ENCODE peak calls at places on chromosomes 1 and 21, in six cellular contexts. Q is HepG2, E is WTC11, I is K562, C is H1, V is GM12878. H is an unnamed sample.

GRCh38 chr1:43590389-43590788 is 59.6 kb upstream of the KDM4A start:
- DNase-seq in Q (peak), E (peak), I (peak), C (no peak), V (no peak), H (peak)

GRCh38 chr1:168392958-168393357 is 112.3 kb downstream of the TBX19 start:
- DNase-seq in Q (no peak), E (no peak), I (peak), C (no peak), V (no peak), H (no peak)

GRCh38 chr1:212397171-212397570 is 17.5 kb downstream of the PACC1 start:
- DNase-seq in Q (no peak), E (no peak), I (no peak), C (no peak), V (no peak), H (no peak)

GRCh38 chr1:232183266-232183800 is 446.6 kb downstream of the SIPA1L2 start:
- DNase-seq in Q (no peak), E (no peak), I (no peak), C (no peak), V (no peak), H (no peak)

GRCh38 chr1:223726380-223727001 is 14.2 kb downstream of the CAPN2 start:
- DNase-seq in Q (no peak), E (peak), I (peak), C (peak), V (peak), H (peak)

GRCh38 chr21:45261093-45261492 is 26.6 kb downstream of the POFUT2 start:
- DNase-seq in Q (no peak), E (no peak), I (no peak), C (peak), V (no peak), H (no peak)

GRCh38 chr21:15063081-15063820 is 1.5 kb downstream of the NRIP1 start:
- DNase-seq in Q (peak), E (no peak), I (peak), C (no peak), V (no peak), H (no peak)

GRCh38 chr1:31396633-31397351 is 16.2 kb upstream of the SERINC2 start:
- DNase-seq in Q (no peak), E (peak), I (peak), C (no peak), V (no peak), H (peak)

GRCh38 chr1:39574646-39575045 is 1.9 kb downstream of the PABPC4 start:
- DNase-seq in Q (peak), E (no peak), I (peak), C (no peak), V (no peak), H (no peak)

GRCh38 chr1:51237313-51237700 is 1.2 kb downstream of the RNF11 start:
- DNase-seq in Q (no peak), E (no peak), I (no peak), C (no peak), V (no peak), H (no peak)

GRCh38 chr1:96362623-96363022 is 359.0 kb upstream of the PTBP2 start:
- DNase-seq in Q (peak), E (no peak), I (no peak), C (no peak), V (no peak), H (no peak)

GRCh38 chr21:36722370-36723368 is 23.8 kb downstream of the SIM2 start:
- DNase-seq in Q (no peak), E (no peak), I (no peak), C (no peak), V (no peak), H (no peak)

GRCh38 chr1:230086152-230086551 is 19.1 kb downstream of the GALNT2 start:
- DNase-seq in Q (no peak), E (no peak), I (peak), C (no peak), V (no peak), H (no peak)

GRCh38 chr1:35136780-35137179 is 56.2 kb downstream of the SFPQ start:
- DNase-seq in Q (no peak), E (no peak), I (peak), C (no peak), V (no peak), H (no peak)

GRCh38 chr1:153922076-153922837 is 515 bp downstream of the GATAD2B start:
- DNase-seq in Q (peak), E (peak), I (peak), C (peak), V (no peak), H (peak)

GRCh38 chr1:8693092-8693491 is 124.3 kb downstream of the RERE start:
- DNase-seq in Q (no peak), E (no peak), I (no peak), C (no peak), V (no peak), H (no peak)

GRCh38 chr1:215665212-215665611 is 98.1 kb downstream of the KCTD3 start:
- DNase-seq in Q (no peak), E (no peak), I (peak), C (no peak), V (no peak), H (no peak)

GRCh38 chr1:149843302-149844041 is 55.9 kb upstream of the BOLA1 start:
- DNase-seq in Q (peak), E (no peak), I (peak), C (no peak), V (no peak), H (peak)

GRCh38 chr21:34204481-34205439 is 131.4 kb downstream of the MRPS6 start:
- DNase-seq in Q (no peak), E (no peak), I (no peak), C (no peak), V (no peak), H (no peak)

DNA sequence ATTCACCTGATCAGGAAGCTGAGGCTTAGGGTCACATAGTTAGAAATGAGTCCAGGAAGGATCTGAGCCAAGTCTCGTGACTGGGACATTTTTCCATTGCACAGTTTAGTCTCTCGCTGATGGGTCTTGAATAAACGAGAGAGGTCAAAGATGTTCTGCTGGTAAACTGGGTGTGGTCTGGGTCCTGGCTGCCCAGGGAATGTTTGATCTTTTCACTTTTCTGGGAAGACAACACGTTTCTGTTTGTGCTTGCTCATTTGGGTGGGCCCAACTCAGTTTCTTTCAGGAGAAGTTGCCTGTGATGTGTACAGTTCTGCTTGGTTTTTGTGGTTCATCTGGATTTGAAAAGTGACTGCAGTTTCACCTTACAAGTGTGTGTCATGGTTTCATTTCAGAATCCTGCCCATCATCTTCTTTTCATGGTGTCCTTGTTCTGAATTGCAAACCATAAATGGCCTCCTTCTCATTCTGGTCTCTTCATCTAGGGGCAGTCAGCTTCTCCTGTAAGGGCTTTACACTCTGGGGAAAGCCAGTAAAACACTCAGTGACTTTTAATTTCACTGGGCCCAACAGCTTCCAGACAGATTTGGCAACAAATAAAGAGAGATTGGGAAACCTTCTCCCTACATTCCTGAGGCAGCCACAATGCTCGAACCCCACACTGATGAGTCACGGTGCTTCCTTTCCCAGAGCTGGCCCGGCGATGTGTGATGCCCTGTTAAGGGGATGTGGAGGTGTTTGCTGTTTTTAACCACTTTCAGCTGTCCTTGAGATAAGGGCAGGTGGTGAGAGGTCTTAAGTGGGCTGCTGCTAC is 7.2 kb upstream of the TACSTD2 start:
- DNase-seq in Q (peak), E (no peak), I (peak), C (no peak), V (no peak), H (peak)
- TF ChIP-seq CREB1 in Q (no peak), E (no peak), I (no peak), C (no peak), V (peak), H (no peak)

DNA sequence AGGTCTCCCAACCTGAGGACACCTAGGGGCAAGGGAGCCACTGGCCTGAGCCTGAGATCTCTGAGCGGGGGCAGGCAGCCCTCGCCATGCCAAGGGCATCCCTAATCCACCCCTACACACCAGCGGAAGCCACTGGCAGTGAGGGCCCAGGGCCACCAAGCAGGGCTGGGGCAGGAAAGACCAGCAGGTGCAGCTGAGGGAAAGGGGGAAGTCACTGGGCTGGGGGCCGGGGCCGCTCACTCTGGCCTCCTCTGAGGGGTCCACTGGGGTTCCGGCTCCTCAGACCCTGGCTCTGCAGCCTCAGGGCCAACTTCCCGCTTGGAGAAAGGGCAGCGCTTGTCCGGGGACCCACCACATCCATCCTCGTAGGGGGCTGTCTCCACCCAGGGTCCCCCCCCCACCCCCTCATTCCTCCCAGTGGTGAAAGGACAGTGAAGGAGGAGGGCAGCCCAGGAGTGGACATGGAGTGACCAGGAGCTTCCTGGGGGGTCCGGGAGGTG is 42.5 kb upstream of the ACTRT2 start:
- DNase-seq in Q (no peak), E (no peak), I (no peak), C (no peak), V (no peak), H (no peak)
- TF ChIP-seq CREB1 in Q (no peak), E (no peak), I (no peak), C (no peak), V (no peak), H (no peak)

GRCh38 chr1:89855413-89856123 is 34.7 kb downstream of the LRRC8D start:
- DNase-seq in Q (no peak), E (no peak), I (no peak), C (no peak), V (peak), H (no peak)
- TF ChIP-seq CREB1 in Q (no peak), E (no peak), I (no peak), C (no peak), V (no peak), H (no peak)

GRCh38 chr1:226223157-226223785 is at the start of gene MIXL1:
- DNase-seq in Q (peak), E (peak), I (no peak), C (peak), V (no peak), H (peak)
- TF ChIP-seq CREB1 in Q (no peak), E (no peak), I (no peak), C (no peak), V (no peak), H (no peak)

GRCh38 chr1:41435570-41436178 is 48.8 kb downstream of the EDN2 start:
- DNase-seq in Q (no peak), E (peak), I (no peak), C (peak), V (no peak), H (peak)
- TF ChIP-seq CREB1 in Q (no peak), E (no peak), I (no peak), C (no peak), V (no peak), H (no peak)

DNA sequence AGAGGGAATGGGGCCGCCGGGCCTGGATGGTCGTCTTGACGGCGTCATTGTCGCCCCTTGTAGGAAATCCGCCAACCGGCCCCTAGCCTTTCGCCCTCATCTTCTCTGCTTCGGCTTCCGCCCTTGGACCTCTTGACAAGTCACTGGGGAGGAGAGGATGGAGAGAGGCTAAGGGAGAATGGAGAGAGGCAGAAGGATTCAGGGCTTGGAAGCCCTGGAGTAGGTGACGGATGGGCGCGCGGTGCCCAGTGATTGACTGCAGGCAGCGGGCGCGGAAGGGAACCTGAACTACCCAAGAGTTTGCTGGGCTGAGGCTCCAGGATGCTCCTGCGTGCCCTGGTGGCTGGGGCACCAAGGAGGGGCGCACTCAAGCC is 651 bp downstream of the PDE4B start:
- DNase-seq in Q (no peak), E (peak), I (no peak), C (peak), V (no peak), H (peak)
- TF ChIP-seq CREB1 in Q (no peak), E (no peak), I (no peak), C (no peak), V (no peak), H (no peak)

GRCh38 chr1:101152633-101153032 is 84.2 kb upstream of the S1PR1 start:
- DNase-seq in Q (no peak), E (no peak), I (no peak), C (no peak), V (no peak), H (no peak)

GRCh38 chr1:101148987-101149386 is 87.8 kb upstream of the S1PR1 start:
- DNase-seq in Q (no peak), E (no peak), I (no peak), C (no peak), V (no peak), H (no peak)

GRCh38 chr1:101153692-101154091 is 83.1 kb upstream of the S1PR1 start:
- DNase-seq in Q (no peak), E (no peak), I (no peak), C (no peak), V (no peak), H (no peak)

GRCh38 chr1:101150266-101150665 is 86.6 kb upstream of the S1PR1 start:
- DNase-seq in Q (no peak), E (no peak), I (no peak), C (no peak), V (no peak), H (no peak)

DNA sequence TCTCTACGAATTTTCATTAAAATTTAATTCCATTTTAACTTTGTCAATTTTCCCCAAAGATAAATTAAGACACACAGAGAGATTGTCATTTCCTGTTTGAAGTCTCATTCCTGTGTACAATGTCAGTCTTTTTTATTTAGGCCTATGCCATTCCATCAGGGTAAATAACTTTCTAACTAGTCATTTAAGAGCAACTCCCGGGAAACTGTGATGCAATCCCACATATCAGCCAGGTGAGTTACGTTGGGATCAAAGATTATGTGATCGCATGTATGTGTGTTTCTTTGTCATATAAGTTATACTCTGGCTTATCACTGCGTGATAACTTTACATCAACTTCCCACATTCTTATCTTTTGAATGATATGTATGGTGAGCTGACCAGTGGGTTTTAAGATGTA is 86.1 kb upstream of the S1PR1 start:
- DNase-seq in Q (peak), E (no peak), I (no peak), C (no peak), V (no peak), H (no peak)
- TF ChIP-seq CREB1 in Q (peak), E (no peak), I (no peak), C (no peak), V (no peak), H (no peak)

H was measured in GM23338.